ENCODE peak calls at places on chromosome 11, in seven cellular contexts. D is cardiac muscle cell; O is HCT116; S is CD8-positive, alpha-beta T cell; Y is ascending aorta; X is neural progenitor cell; J is lung. N is an unnamed sample.

GRCh38 chr11:126496576-126497403 is 141.3 kb downstream of the ST3GAL4 start:
- DNase-seq in J (no peak), O (no peak), X (no peak), S (no peak), Y (no peak), D (no peak), N (no peak)

GRCh38 chr11:42397483-42397882 is 914.3 kb upstream of the API5 start:
- DNase-seq in X (no peak), O (no peak), Y (no peak), S (no peak), J (no peak), D (no peak), N (no peak)

GRCh38 chr11:57791321-57792059 is 29.9 kb downstream of the CTNND1 start:
- DNase-seq in J (no peak), D (no peak), Y (no peak), S (peak; percentile 20), X (no peak), O (no peak), N (no peak)

GRCh38 chr11:79439430-79439892 is 1.4 kb downstream of the TENM4 start:
- DNase-seq in X (no peak), Y (no peak), S (no peak), D (no peak), O (no peak), J (no peak), N (peak; percentile 6)

GRCh38 chr11:119152604-119153003 is 3.8 kb downstream of the ABCG4 start:
- DNase-seq in S (no peak), Y (no peak), O (no peak), X (no peak), D (no peak), J (no peak), N (no peak)

GRCh38 chr11:117179048-117179999 is 781 bp downstream of the SIDT2 start:
- DNase-seq in S (peak; percentile 55), D (peak; percentile 63), O (no peak), Y (peak; percentile 74), J (no peak), X (peak; percentile 34), N (peak; percentile 51)

GRCh38 chr11:20156876-20157613 is 3.2 kb downstream of the DBX1 start:
- DNase-seq in J (no peak), X (peak; percentile 83), D (no peak), Y (no peak), O (no peak), S (peak; percentile 54), N (peak; percentile 75)

GRCh38 chr11:14578551-14578956 is 58.4 kb upstream of the PSMA1 start:
- DNase-seq in Y (no peak), J (peak; percentile 30), S (peak; percentile 80), D (peak; percentile 5), O (no peak), X (no peak), N (peak; percentile 45)

GRCh38 chr11:6320411-6321207 is at the start of gene CAVIN3:
- DNase-seq in J (peak; percentile 82), O (peak; percentile 48), X (peak; percentile 73), D (peak; percentile 59), Y (peak; percentile 92), S (no peak), N (peak; percentile 49)

GRCh38 chr11:128061321-128061871 is 526.0 kb downstream of the ETS1 start:
- DNase-seq in X (no peak), J (no peak), Y (no peak), O (no peak), S (no peak), D (no peak), N (no peak)

GRCh38 chr11:32006799-32007388 is 84.0 kb upstream of the RCN1 start:
- DNase-seq in O (peak; percentile 35), S (no peak), Y (no peak), X (peak; percentile 74), D (peak; percentile 53), J (no peak), N (no peak)

GRCh38 chr11:70272009-70272408 is 1.5 kb downstream of the PPFIA1 start:
- DNase-seq in S (no peak), O (no peak), J (no peak), Y (no peak), X (no peak), D (no peak), N (no peak)
- H3K4me3 ChIP-seq in S (no peak overlapping the region), O (peak overlapping the region; percentile 83), J (no peak overlapping the region), Y (peak overlapping the region; percentile 88), X (peak overlapping the region; percentile 86), D (no peak overlapping the region), N (no peak overlapping the region)

GRCh38 chr11:123132881-123133280 is 62.2 kb downstream of the CLMP start:
- DNase-seq in Y (no peak), O (no peak), J (no peak), D (no peak), S (no peak), X (no peak), N (no peak)

GRCh38 chr11:123125169-123125568 is 63.2 kb upstream of the HSPA8 start:
- DNase-seq in Y (no peak), J (peak; percentile 59), D (no peak), X (no peak), S (no peak), O (no peak), N (no peak)

DNA sequence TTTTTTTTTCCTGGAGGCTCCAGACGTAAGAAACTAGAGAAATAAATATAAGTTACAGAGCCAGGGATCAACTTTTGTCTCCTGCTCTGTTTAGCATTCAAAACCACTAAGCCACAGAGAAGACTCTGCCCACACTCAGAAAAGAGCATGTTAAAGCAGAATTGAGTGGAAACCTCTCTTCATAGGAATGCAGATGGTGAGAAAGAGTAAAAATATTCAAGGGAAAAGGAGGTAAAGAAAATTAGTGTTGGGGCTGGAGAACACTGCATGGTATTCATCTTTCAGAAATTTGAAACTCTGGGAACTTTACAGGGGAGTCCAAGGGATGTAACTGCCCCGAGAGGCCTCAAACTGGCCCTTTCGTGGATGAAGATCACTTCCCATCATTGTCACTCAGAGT is 65.1 kb downstream of the CLMP start:
- DNase-seq in D (no peak), J (no peak), O (no peak), Y (no peak), S (no peak), X (no peak), N (no peak)
- TF ChIP-seq CTCF in D (no peak), J (no peak), O (no peak), Y (no peak), S (no peak), X (no peak), N (no peak)

GRCh38 chr11:125084761-125085231 is 21.7 kb downstream of the SLC37A2 start:
- DNase-seq in Y (no peak), X (no peak), D (no peak), J (no peak), S (no peak), O (no peak), N (no peak)

GRCh38 chr11:125082611-125083311 is 19.7 kb downstream of the SLC37A2 start:
- DNase-seq in O (peak; percentile 37), S (no peak), D (peak; percentile 10), Y (no peak), X (no peak), J (no peak), N (no peak)

GRCh38 chr11:125084057-125084416 is 20.9 kb downstream of the SLC37A2 start:
- DNase-seq in D (no peak), O (no peak), Y (no peak), S (no peak), J (no peak), X (no peak), N (no peak)

GRCh38 chr11:125082040-125082439 is 18.9 kb downstream of the SLC37A2 start:
- DNase-seq in Y (no peak), D (no peak), O (no peak), S (no peak), J (no peak), X (no peak), N (no peak)

DNA sequence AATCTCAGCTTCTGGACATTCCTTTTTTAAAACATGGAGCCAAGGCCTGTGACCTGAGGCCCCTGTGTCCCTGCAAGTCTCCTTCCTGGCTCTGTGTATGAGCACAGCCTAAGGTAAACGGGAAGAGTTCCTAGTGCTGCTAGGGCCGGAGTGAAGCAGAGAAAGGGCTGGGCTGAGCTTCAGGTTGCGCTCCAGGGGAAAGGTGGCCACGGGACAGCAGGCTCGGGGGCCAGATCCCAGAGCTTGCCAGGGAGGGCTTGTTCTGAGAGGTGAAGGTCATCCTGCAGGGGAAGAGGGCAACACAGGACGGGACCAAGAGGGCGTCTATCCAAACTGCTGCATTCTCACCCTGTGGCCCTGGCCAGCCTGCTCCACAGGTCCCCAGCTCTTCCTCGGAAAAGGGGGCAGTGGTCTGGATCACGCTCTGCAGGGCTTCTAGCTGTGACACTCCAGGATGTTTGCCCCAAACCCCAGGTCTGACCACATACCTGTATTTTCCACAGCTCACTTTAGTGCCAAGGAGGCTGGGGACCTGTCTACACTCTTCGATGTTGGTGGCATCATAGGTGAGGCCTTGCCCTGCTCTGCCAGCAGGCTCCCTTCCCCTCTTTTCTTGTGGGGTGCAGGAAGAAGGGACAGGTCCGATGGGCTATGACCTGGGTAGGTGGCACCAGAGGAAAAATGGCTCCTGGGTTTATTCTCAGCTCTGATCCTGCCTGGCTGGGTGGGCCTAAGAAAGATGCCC is 20.4 kb downstream of the SLC37A2 start:
- DNase-seq in S (no peak), D (no peak), X (no peak), Y (no peak), O (no peak), J (no peak), N (no peak)
- H3K4me3 ChIP-seq in S (no peak overlapping the region), D (no peak overlapping the region), X (no peak overlapping the region), Y (no peak overlapping the region), O (no peak overlapping the region), J (no peak overlapping the region), N (no peak overlapping the region)

GRCh38 chr11:58900479-58901420 is 38.5 kb upstream of the GLYATL1 start:
- DNase-seq in O (peak; percentile 80), Y (no peak), J (peak; percentile 74), X (peak; percentile 93), D (peak; percentile 85), S (no peak), N (peak; percentile 58)

GRCh38 chr11:58907780-58908179 is 31.5 kb upstream of the GLYATL1 start:
- DNase-seq in X (no peak), O (no peak), D (no peak), J (no peak), Y (no peak), S (no peak), N (no peak)

GRCh38 chr11:58902881-58903280 is 36.4 kb upstream of the GLYATL1 start:
- DNase-seq in O (no peak), X (no peak), Y (no peak), S (no peak), J (no peak), D (no peak), N (no peak)

GRCh38 chr11:58905141-58905715 is 34.1 kb upstream of the GLYATL1 start:
- DNase-seq in Y (no peak), O (no peak), S (no peak), X (peak; percentile 81), D (peak; percentile 45), J (no peak), N (no peak)

DNA sequence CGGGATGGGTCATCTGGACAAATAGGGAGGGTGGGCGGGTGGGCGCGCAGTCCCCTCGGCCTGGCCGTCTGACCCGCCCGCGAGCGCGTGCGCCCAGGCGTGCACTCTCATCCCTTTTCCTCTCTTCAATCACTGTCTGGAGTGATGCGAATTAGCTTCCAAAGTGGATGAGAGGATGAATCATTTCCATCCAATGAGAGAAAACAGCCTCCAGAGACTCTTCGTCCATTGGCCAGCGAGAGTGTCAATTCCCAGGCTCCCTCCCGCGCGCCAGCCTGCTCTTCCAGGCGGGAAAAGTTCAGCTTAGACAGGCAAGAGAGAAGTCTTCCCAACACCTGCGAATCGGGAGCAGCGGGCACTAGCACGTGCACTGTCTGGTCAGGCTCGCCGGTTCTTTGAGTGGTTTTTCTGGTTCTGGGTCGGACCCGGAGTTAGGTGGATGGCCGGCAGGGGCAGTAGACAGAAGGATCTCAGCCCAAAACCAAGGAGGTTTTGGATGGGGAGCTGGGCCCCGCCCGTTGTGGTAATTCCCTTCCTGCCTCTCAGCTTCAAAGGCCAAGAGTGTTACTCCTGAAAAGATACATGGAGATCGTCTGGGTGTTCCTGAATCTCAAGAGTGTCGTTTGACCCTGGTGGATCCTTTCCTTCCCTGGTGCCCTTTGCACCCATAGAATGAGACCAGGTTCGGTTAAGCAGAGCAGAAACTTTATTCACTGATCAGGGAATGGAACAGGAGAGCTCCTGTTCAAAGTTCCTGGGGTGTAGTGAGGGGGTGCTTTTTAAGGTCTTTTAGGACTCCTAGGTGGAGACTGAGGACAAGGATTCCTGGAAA is 33.4 kb upstream of the GLYATL1 start:
- DNase-seq in X (peak; percentile 92), Y (no peak), J (no peak), S (no peak), O (no peak), D (peak; percentile 65), N (no peak)
- TF ChIP-seq CTCF in X (peak; percentile 46), Y (no peak), J (no peak), S (no peak), O (peak; percentile 1), D (peak; percentile 62), N (no peak)